ENCODE peak calls at places on chromosome 1, in four cellular contexts. X is NCI-H1436 treated with DMSO at 0.1 percent for 48 hours, H is mesothelial cell of epicardium, D is IMR-90. C is an unnamed sample.
A peak's percentile ranks its signal among the peaks of the same experiment; 100 is the strongest.

GRCh38 chr1:235952950-235953615 is 86.4 kb upstream of the LYST start:
- DNase-seq in X (no peak), H (no peak), D (no peak), C (no peak)

GRCh38 chr1:174219606-174220370 is 60.5 kb downstream of the RABGAP1L start:
- DNase-seq in X (no peak), H (no peak), D (no peak), C (no peak)

GRCh38 chr1:26047278-26047874 is 1.5 kb upstream of the SLC30A2 start:
- DNase-seq in X (no peak), H (no peak), D (no peak), C (no peak)

GRCh38 chr1:6774381-6774780 is 10.9 kb upstream of the CAMTA1 start:
- DNase-seq in X (no peak), H (no peak), D (no peak), C (no peak)

GRCh38 chr1:30786264-30786991 is 28.9 kb upstream of the LAPTM5 start:
- DNase-seq in X (no peak), H (no peak), D (no peak), C (no peak)

GRCh38 chr1:202959276-202959620 is 1.1 kb upstream of the ADIPOR1 start:
- DNase-seq in X (peak; percentile 20), H (no peak), D (peak; percentile 74), C (no peak)

GRCh38 chr1:119091618-119092017 is 48.8 kb downstream of the WARS2 start:
- DNase-seq in X (no peak), H (no peak), D (no peak), C (no peak)

GRCh38 chr1:149936992-149937705 is 470 bp upstream of the MTMR11 start:
- DNase-seq in X (peak; percentile 41), H (no peak), D (peak; percentile 58), C (no peak)

GRCh38 chr1:89743788-89744187 is 77.0 kb upstream of the LRRC8D start:
- DNase-seq in X (no peak), H (no peak), D (no peak), C (no peak)

GRCh38 chr1:224736619-224737352 is 120.7 kb downstream of the CNIH3 start:
- DNase-seq in X (no peak), H (no peak), D (peak; percentile 19), C (no peak)

GRCh38 chr1:231518485-231519035 is 9.9 kb upstream of the TSNAX start:
- DNase-seq in X (no peak), H (no peak), D (no peak), C (no peak)

GRCh38 chr1:183191833-183192232 is 5.8 kb downstream of the LAMC2 start:
- DNase-seq in X (no peak), H (no peak), D (peak; percentile 95), C (no peak)